ENCODE peak calls at places on chromosomes 4 and X, in seven cellular contexts. T, J, D, H, I, U and A are unnamed samples.

GRCh38 chr4:24470681-24471622 is 113.4 kb downstream of the DHX15 start:
- DNase-seq in T (no peak), J (peak), D (no peak), H (peak), I (no peak), U (no peak), A (no peak)

GRCh38 chr4:113292371-113293042 is 243.1 kb downstream of the ANK2 start:
- DNase-seq in T (peak), J (peak), D (no peak), H (peak), I (no peak), U (no peak), A (no peak)

GRCh38 chrX:148573119-148573518 is 72.7 kb downstream of the AFF2 start:
- DNase-seq in T (no peak), J (no peak), D (no peak), H (peak), I (no peak), U (no peak), A (no peak)

GRCh38 chr4:156169011-156169410 is 215.3 kb upstream of the CTSO start:
- DNase-seq in T (peak), J (no peak), D (no peak), H (peak), I (no peak), U (peak), A (peak)

GRCh38 chr4:3945511-3946290 is 179.5 kb downstream of the ADRA2C start:
- DNase-seq in T (no peak), J (no peak), D (no peak), H (no peak), I (no peak), U (no peak), A (no peak)

GRCh38 chr4:121270384-121270783 is 106.3 kb upstream of the TNIP3 start:
- DNase-seq in T (no peak), J (no peak), D (no peak), H (no peak), I (no peak), U (no peak), A (no peak)

GRCh38 chrX:24561121-24561520 is 86.0 kb downstream of the PCYT1B start:
- DNase-seq in T (no peak), J (no peak), D (no peak), H (no peak), I (no peak), U (no peak), A (no peak)

GRCh38 chr4:72587334-72587733 is 18.3 kb upstream of the ADAMTS3 start:
- DNase-seq in T (no peak), J (no peak), D (no peak), H (no peak), I (no peak), U (no peak), A (no peak)

GRCh38 chr4:185846550-185847210 is 34.7 kb upstream of the SORBS2 start:
- DNase-seq in T (no peak), J (no peak), D (no peak), H (no peak), I (no peak), U (no peak), A (no peak)